ENCODE peak calls at places on chromosomes 2 and 18, in six cellular contexts. A, L, N, C, J and V are unnamed samples.

GRCh38 chr2:119174216-119174992 is 15.9 kb upstream of the C1QL2 start:
- DNase-seq in J (no peak), L (peak; percentile 10), C (peak; percentile 45), N (peak; percentile 41), A (no peak), V (peak; percentile 60)

GRCh38 chr18:23609390-23610008 is 23.2 kb upstream of the NPC1 start:
- DNase-seq in N (no peak), L (no peak), A (no peak), J (no peak), C (no peak), V (no peak)

GRCh38 chr2:3728104-3729054 is 25.0 kb downstream of the DCDC2C start:
- DNase-seq in L (no peak), N (peak; percentile 33), A (peak; percentile 67), C (peak; percentile 38), J (no peak), V (peak; percentile 27)

GRCh38 chr2:109171444-109172334 is 42.7 kb downstream of the SH3RF3 start:
- DNase-seq in A (peak; percentile 99), C (peak; percentile 49), N (no peak), J (peak; percentile 93), L (peak; percentile 18), V (no peak)

GRCh38 chr18:74063023-74063422 is 84.6 kb downstream of the FBXO15 start:
- DNase-seq in J (no peak), L (no peak), A (no peak), N (no peak), C (no peak), V (no peak)

GRCh38 chr2:222672068-222672401 is 577 bp downstream of the MOGAT1 start:
- DNase-seq in C (no peak), L (no peak), N (no peak), A (no peak), J (no peak), V (no peak)

GRCh38 chr2:1771626-1772280 is 27.4 kb upstream of the PXDN start:
- DNase-seq in L (no peak), A (no peak), C (no peak), J (no peak), N (no peak), V (no peak)

GRCh38 chr18:61574665-61575064 is 241.4 kb downstream of the CDH20 start:
- DNase-seq in J (no peak), C (no peak), N (no peak), L (no peak), A (peak; percentile 28), V (no peak)

GRCh38 chr18:23870963-23871362 is 143.6 kb upstream of the TTC39C start:
- DNase-seq in C (no peak), A (no peak), L (no peak), N (no peak), J (no peak), V (no peak)

GRCh38 chr18:9336827-9337226 is 2.3 kb downstream of the TWSG1 start:
- DNase-seq in A (no peak), J (no peak), L (no peak), N (no peak), C (no peak), V (no peak)

GRCh38 chr2:72750977-72751639 is 74.7 kb downstream of the EXOC6B start:
- DNase-seq in L (no peak), J (no peak), A (no peak), N (no peak), C (no peak), V (no peak)

GRCh38 chr18:45958027-45958426 is 9.1 kb downstream of the EPG5 start:
- DNase-seq in L (no peak), J (no peak), A (no peak), N (no peak), C (no peak), V (no peak)

GRCh38 chr2:215369191-215369760 is 57.4 kb downstream of the ATIC start:
- DNase-seq in C (no peak), A (peak; percentile 53), N (no peak), J (no peak), L (no peak), V (no peak)

GRCh38 chr2:134396493-134396892 is 142.6 kb downstream of the MGAT5 start:
- DNase-seq in C (no peak), J (no peak), A (no peak), N (no peak), L (no peak), V (no peak)

GRCh38 chr2:179263015-179263414 is 1.6 kb downstream of the SESTD1 start:
- DNase-seq in C (no peak), N (no peak), A (peak; percentile 74), L (no peak), J (no peak), V (no peak)

GRCh38 chr18:11857177-11857887 is 6.1 kb downstream of the CHMP1B start:
- DNase-seq in A (peak; percentile 100), J (peak; percentile 95), N (peak; percentile 95), C (peak; percentile 87), L (peak; percentile 79), V (no peak)

GRCh38 chr2:203340791-203341487 is 12.7 kb downstream of the ABI2 start:
- DNase-seq in N (no peak), C (no peak), A (peak; percentile 69), L (peak; percentile 39), J (no peak), V (no peak)

GRCh38 chr2:41829011-41829500 is 218.8 kb upstream of the PKDCC start:
- DNase-seq in N (no peak), C (no peak), J (no peak), A (no peak), L (no peak), V (no peak)

GRCh38 chr2:138512672-138513071 is 11.1 kb downstream of the SPOPL start:
- DNase-seq in J (no peak), L (no peak), C (no peak), N (no peak), A (peak; percentile 28), V (no peak)

GRCh38 chr2:160700006-160700405 is 206.4 kb upstream of the RBMS1 start:
- DNase-seq in C (no peak), J (no peak), L (no peak), N (no peak), A (no peak), V (no peak)

GRCh38 chr18:57466307-57466706 is 31.1 kb downstream of the ONECUT2 start:
- DNase-seq in C (no peak), N (no peak), L (no peak), A (no peak), J (no peak), V (no peak)

GRCh38 chr2:168455692-168456525 is at the start of gene CERS6:
- DNase-seq in J (peak; percentile 98), N (peak; percentile 79), C (peak; percentile 97), L (peak; percentile 98), A (peak; percentile 90), V (peak; percentile 94)

GRCh38 chr2:136327162-136327852 is 209.4 kb upstream of the CXCR4 start:
- DNase-seq in C (peak; percentile 53), J (no peak), A (peak; percentile 53), L (peak; percentile 2), N (no peak), V (no peak)

GRCh38 chr2:188388831-188389230 is 97.2 kb downstream of the GULP1 start:
- DNase-seq in A (no peak), N (no peak), C (no peak), J (no peak), L (no peak), V (no peak)

GRCh38 chr18:22606563-22607283 is 189.0 kb upstream of the CTAGE1 start:
- DNase-seq in L (no peak), J (no peak), C (no peak), A (peak; percentile 54), N (no peak), V (no peak)

GRCh38 chr2:16149349-16150243 is 209.2 kb downstream of the MYCN start:
- DNase-seq in L (no peak), J (no peak), N (no peak), A (no peak), C (no peak), V (no peak)

GRCh38 chr2:45650851-45651414 is 542 bp upstream of the PRKCE start:
- DNase-seq in N (peak; percentile 90), C (peak; percentile 95), J (peak; percentile 98), A (peak; percentile 98), L (peak; percentile 95), V (peak; percentile 87)

GRCh38 chr2:71716697-71717624 is 263.6 kb downstream of the DYSF start:
- DNase-seq in N (peak; percentile 10), L (peak; percentile 31), J (peak; percentile 91), A (peak; percentile 44), C (peak; percentile 75), V (no peak)

GRCh38 chr2:75432761-75433361 is 127.9 kb downstream of the EVA1A start:
- DNase-seq in A (peak; percentile 5), C (no peak), L (peak; percentile 72), J (no peak), N (no peak), V (no peak)
- TF ChIP-seq POLR2A in A (no peak), C (no peak), L (no peak), J (no peak), N (no peak), V (no peak)

GRCh38 chr2:224004105-224004715 is 34.9 kb downstream of the SERPINE2 start:
- DNase-seq in C (no peak), L (peak; percentile 23), A (no peak), J (no peak), N (no peak), V (no peak)
- TF ChIP-seq POLR2A in C (no peak), L (no peak), A (no peak), J (no peak), N (no peak), V (no peak)

DNA sequence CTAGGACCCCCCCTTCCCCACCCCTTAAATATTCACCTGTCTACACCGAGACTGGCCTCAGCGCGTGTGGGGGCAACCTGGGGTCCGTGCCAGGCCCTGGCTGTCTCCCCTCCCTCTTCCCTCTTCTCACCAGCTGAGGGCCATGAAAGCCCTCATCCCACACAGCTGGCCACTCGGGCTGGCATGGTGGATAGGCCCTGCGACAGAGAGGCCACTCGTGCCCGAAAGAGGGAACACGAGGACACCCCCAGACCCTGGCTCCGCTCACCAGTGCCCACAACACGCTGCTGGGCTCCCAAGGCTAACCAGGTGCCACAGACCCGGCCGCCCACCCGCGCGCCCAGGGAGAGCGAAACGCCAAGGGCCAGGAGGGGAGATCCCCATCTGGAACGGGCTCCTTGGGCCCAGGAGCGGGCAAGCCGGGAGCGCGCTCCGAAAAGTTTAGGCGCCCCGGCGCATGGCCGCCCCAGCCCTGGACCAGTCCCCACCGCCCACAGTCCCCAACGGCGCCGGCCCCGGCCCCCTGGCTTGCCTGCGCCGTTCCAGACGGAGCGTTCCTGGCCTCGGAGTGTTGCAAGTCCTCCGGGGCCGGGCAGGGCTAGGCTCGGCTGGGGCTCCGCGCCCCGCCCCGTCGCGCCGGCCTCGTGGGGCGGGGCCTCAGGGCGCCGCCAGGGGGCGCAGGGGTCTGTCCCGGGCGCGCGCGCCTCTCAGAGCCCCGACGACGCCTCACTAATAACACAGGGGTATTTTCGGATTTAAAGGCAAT is at the start of gene TMBIM1:
- DNase-seq in N (no peak), A (peak; percentile 58), L (peak; percentile 82), J (peak; percentile 91), C (peak; percentile 86), V (peak; percentile 87)
- TF ChIP-seq POLR2A in N (peak; percentile 50), A (peak; percentile 42), L (peak; percentile 86), J (peak; percentile 82), C (peak; percentile 62), V (peak; percentile 93)

DNA sequence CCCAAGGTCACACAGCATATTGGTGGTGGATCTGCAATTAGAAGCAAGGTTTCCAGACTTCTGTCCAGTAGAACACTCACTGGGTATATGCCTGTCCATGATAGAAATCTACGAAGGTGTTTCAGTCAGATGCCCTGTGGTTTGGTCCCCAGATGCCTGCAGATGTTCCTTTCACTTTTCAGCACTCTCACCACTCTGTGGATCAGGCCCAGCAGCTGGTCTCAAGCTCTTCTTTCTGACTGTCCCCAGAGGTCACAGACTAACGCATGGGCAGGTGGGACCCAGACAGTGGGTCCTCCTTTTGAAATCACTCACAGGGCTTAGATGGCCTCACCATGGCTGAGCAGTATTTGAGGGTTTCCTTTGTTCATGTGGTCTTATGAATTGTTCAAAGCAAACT is 376.5 kb downstream of the ALK start:
- DNase-seq in N (no peak), L (no peak), C (no peak), A (no peak), J (no peak), V (no peak)
- TF ChIP-seq POLR2A in N (no peak), L (no peak), C (no peak), A (no peak), J (no peak), V (no peak)